ENCODE peak calls at places on chromosome 2, in four cellular contexts. A is BE2C; V is COR-L47; P is stimulated activated CD4-positive, alpha-beta T cell treated with anti-CD3 and anti-CD28 coated beads, Interleukin-12 subunit alpha, Interleukin-12 subunit beta, amount 100 ng/mL, for 4 hours. J is an unnamed sample.

GRCh38 chr2:200356794-200357472 is 50.4 kb downstream of the SPATS2L start:
- DNase-seq in A (no peak), V (no peak), P (no peak), J (no peak)

GRCh38 chr2:100247256-100248043 is 74.9 kb downstream of the LONRF2 start:
- DNase-seq in V (peak), A (no peak), P (no peak), J (peak)

GRCh38 chr2:27427863-27428212 is 593 bp upstream of the NRBP1 start:
- DNase-seq in P (no peak), A (no peak), V (no peak), J (no peak)

GRCh38 chr2:67997528-67998267 is 65.1 kb downstream of the C1D start:
- DNase-seq in V (no peak), A (no peak), P (no peak), J (no peak)

GRCh38 chr2:232420463-232421188 is 14.0 kb downstream of the ALPG start:
- DNase-seq in A (no peak), V (peak), P (peak), J (no peak)

GRCh38 chr2:213306320-213306942 is 22.2 kb downstream of the SPAG16 start:
- DNase-seq in A (no peak), P (no peak), V (no peak), J (no peak)

GRCh38 chr2:149645391-149645790 is 57.8 kb upstream of the MMADHC start:
- DNase-seq in V (no peak), A (no peak), P (no peak), J (no peak)

GRCh38 chr2:163693484-163693883 is 42.3 kb downstream of the FIGN start:
- DNase-seq in V (no peak), P (no peak), A (no peak), J (no peak)

GRCh38 chr2:157840568-157841156 is 35.5 kb downstream of the ACVR1 start:
- DNase-seq in A (no peak), P (no peak), V (no peak), J (no peak)